ENCODE peak calls at places on chromosomes 12 and 14, in nine cellular contexts. One of them, this sample, is unnamed.

GRCh38 chr14:29144598-29144997 is 378.0 kb downstream of the FOXG1 start:
- DNase-seq in activated T-helper 1 cell treated with Interleukin-2 at 50 U/mL for 16 hours: no peak
- DNase-seq in HTR-8/SVneo: peak
- DNase-seq in activated gamma-delta T cell treated with Interleukin-2 at 50 U/mL for 16 hours: no peak
- DNase-seq in left kidney: no peak
- DNase-seq in IMR-90: peak
- DNase-seq in Panc1: no peak
- DNase-seq in ascending aorta: no peak
- DNase-seq in GM10248: no peak
- DNase-seq in this sample: no peak

GRCh38 chr14:74739293-74740030 is 23.7 kb upstream of the YLPM1 start:
- DNase-seq in activated T-helper 1 cell treated with Interleukin-2 at 50 U/mL for 16 hours: no peak
- DNase-seq in HTR-8/SVneo: no peak
- DNase-seq in activated gamma-delta T cell treated with Interleukin-2 at 50 U/mL for 16 hours: no peak
- DNase-seq in left kidney: no peak
- DNase-seq in IMR-90: peak
- DNase-seq in Panc1: no peak
- DNase-seq in ascending aorta: no peak
- DNase-seq in GM10248: no peak
- DNase-seq in this sample: no peak

GRCh38 chr14:22553445-22553844 is 35.6 kb downstream of the DAD1 start:
- DNase-seq in activated T-helper 1 cell treated with Interleukin-2 at 50 U/mL for 16 hours: no peak
- DNase-seq in HTR-8/SVneo: no peak
- DNase-seq in activated gamma-delta T cell treated with Interleukin-2 at 50 U/mL for 16 hours: no peak
- DNase-seq in left kidney: no peak
- DNase-seq in IMR-90: no peak
- DNase-seq in Panc1: no peak
- DNase-seq in ascending aorta: no peak
- DNase-seq in GM10248: no peak
- DNase-seq in this sample: no peak

GRCh38 chr12:49296836-49297694 is 2.1 kb downstream of the PRPH start:
- DNase-seq in activated T-helper 1 cell treated with Interleukin-2 at 50 U/mL for 16 hours: no peak
- DNase-seq in HTR-8/SVneo: peak
- DNase-seq in activated gamma-delta T cell treated with Interleukin-2 at 50 U/mL for 16 hours: no peak
- DNase-seq in left kidney: peak
- DNase-seq in IMR-90: no peak
- DNase-seq in Panc1: no peak
- DNase-seq in ascending aorta: no peak
- DNase-seq in GM10248: peak
- DNase-seq in this sample: no peak

GRCh38 chr12:6631549-6631961 is 4.2 kb downstream of the LPAR5 start:
- DNase-seq in activated T-helper 1 cell treated with Interleukin-2 at 50 U/mL for 16 hours: no peak
- DNase-seq in HTR-8/SVneo: no peak
- DNase-seq in activated gamma-delta T cell treated with Interleukin-2 at 50 U/mL for 16 hours: no peak
- DNase-seq in left kidney: no peak
- DNase-seq in IMR-90: no peak
- DNase-seq in Panc1: no peak
- DNase-seq in ascending aorta: no peak
- DNase-seq in GM10248: no peak
- DNase-seq in this sample: no peak

GRCh38 chr14:91143862-91144261 is 30.0 kb downstream of the DGLUCY start:
- DNase-seq in activated T-helper 1 cell treated with Interleukin-2 at 50 U/mL for 16 hours: no peak
- DNase-seq in HTR-8/SVneo: no peak
- DNase-seq in activated gamma-delta T cell treated with Interleukin-2 at 50 U/mL for 16 hours: no peak
- DNase-seq in left kidney: no peak
- DNase-seq in IMR-90: no peak
- DNase-seq in Panc1: no peak
- DNase-seq in ascending aorta: peak
- DNase-seq in GM10248: no peak
- DNase-seq in this sample: no peak

GRCh38 chr14:96108911-96109310 is 69.7 kb downstream of the C14orf132 start:
- DNase-seq in activated T-helper 1 cell treated with Interleukin-2 at 50 U/mL for 16 hours: no peak
- DNase-seq in HTR-8/SVneo: no peak
- DNase-seq in activated gamma-delta T cell treated with Interleukin-2 at 50 U/mL for 16 hours: no peak
- DNase-seq in left kidney: no peak
- DNase-seq in IMR-90: no peak
- DNase-seq in Panc1: no peak
- DNase-seq in ascending aorta: no peak
- DNase-seq in GM10248: no peak
- DNase-seq in this sample: no peak

GRCh38 chr12:58633479-58633878 is 286.8 kb downstream of the LRIG3 start:
- DNase-seq in activated T-helper 1 cell treated with Interleukin-2 at 50 U/mL for 16 hours: no peak
- DNase-seq in HTR-8/SVneo: no peak
- DNase-seq in activated gamma-delta T cell treated with Interleukin-2 at 50 U/mL for 16 hours: no peak
- DNase-seq in left kidney: no peak
- DNase-seq in IMR-90: peak
- DNase-seq in Panc1: no peak
- DNase-seq in ascending aorta: no peak
- DNase-seq in GM10248: no peak
- DNase-seq in this sample: no peak

GRCh38 chr12:13463189-13463588 is 266.7 kb downstream of the EMP1 start:
- DNase-seq in activated T-helper 1 cell treated with Interleukin-2 at 50 U/mL for 16 hours: no peak
- DNase-seq in HTR-8/SVneo: no peak
- DNase-seq in activated gamma-delta T cell treated with Interleukin-2 at 50 U/mL for 16 hours: no peak
- DNase-seq in left kidney: no peak
- DNase-seq in IMR-90: no peak
- DNase-seq in Panc1: no peak
- DNase-seq in ascending aorta: no peak
- DNase-seq in GM10248: no peak
- DNase-seq in this sample: no peak

GRCh38 chr14:71555654-71556559 is 376.3 kb upstream of the RGS6 start:
- DNase-seq in activated T-helper 1 cell treated with Interleukin-2 at 50 U/mL for 16 hours: peak
- DNase-seq in HTR-8/SVneo: no peak
- DNase-seq in activated gamma-delta T cell treated with Interleukin-2 at 50 U/mL for 16 hours: peak
- DNase-seq in left kidney: no peak
- DNase-seq in IMR-90: peak
- DNase-seq in Panc1: no peak
- DNase-seq in ascending aorta: no peak
- DNase-seq in GM10248: peak
- DNase-seq in this sample: peak

GRCh38 chr12:57477710-57478681 is 1.7 kb downstream of the ARHGAP9 start:
- DNase-seq in activated T-helper 1 cell treated with Interleukin-2 at 50 U/mL for 16 hours: peak
- DNase-seq in HTR-8/SVneo: no peak
- DNase-seq in activated gamma-delta T cell treated with Interleukin-2 at 50 U/mL for 16 hours: peak
- DNase-seq in left kidney: no peak
- DNase-seq in IMR-90: peak
- DNase-seq in Panc1: no peak
- DNase-seq in ascending aorta: no peak
- DNase-seq in GM10248: peak
- DNase-seq in this sample: no peak